ENCODE peak calls at places on chromosomes 16 and 17, in ten cellular contexts. M, B, E, T, Z, H, D, P, J and F are unnamed samples.

GRCh38 chr17:59421722-59422121 is 90.3 kb downstream of the YPEL2 start:
- DNase-seq in M (no peak), B (no peak), E (no peak), T (no peak), Z (no peak), H (no peak), D (no peak), P (no peak), J (no peak), F (no peak)

GRCh38 chr17:7538891-7539290 is 10.0 kb upstream of the TNFSF12 start:
- DNase-seq in M (no peak), B (no peak), E (no peak), T (no peak), Z (no peak), H (peak; percentile 80), D (no peak), P (no peak), J (no peak), F (no peak)

GRCh38 chr17:50684612-50685333 is 22.9 kb downstream of the ANKRD40 start:
- DNase-seq in M (peak; percentile 55), B (no peak), E (no peak), T (no peak), Z (no peak), H (no peak), D (no peak), P (no peak), J (peak; percentile 62), F (peak; percentile 71)

GRCh38 chr17:63529711-63530556 is 6.8 kb downstream of the KCNH6 start:
- DNase-seq in M (no peak), B (no peak), E (no peak), T (no peak), Z (no peak), H (no peak), D (no peak), P (no peak), J (peak; percentile 21), F (no peak)

GRCh38 chr17:80110927-80111701 is 9.7 kb downstream of the GAA start:
- DNase-seq in M (no peak), B (no peak), E (no peak), T (no peak), Z (no peak), H (no peak), D (no peak), P (no peak), J (no peak), F (peak; percentile 75)

GRCh38 chr16:31501226-31501965 is 6.8 kb downstream of the RUSF1 start:
- DNase-seq in M (no peak), B (no peak), E (no peak), T (no peak), Z (no peak), H (no peak), D (no peak), P (no peak), J (no peak), F (peak; percentile 6)

GRCh38 chr16:49884033-49884707 is 28.3 kb upstream of the ZNF423 start:
- DNase-seq in M (no peak), B (no peak), E (no peak), T (no peak), Z (no peak), H (no peak), D (no peak), P (no peak), J (no peak), F (no peak)

GRCh38 chr16:1323296-1324239 is 9.9 kb upstream of the BAIAP3 start:
- DNase-seq in M (no peak), B (no peak), E (no peak), T (no peak), Z (peak; percentile 46), H (no peak), D (peak; percentile 68), P (no peak), J (no peak), F (no peak)

GRCh38 chr17:82414548-82415281 is 3.4 kb upstream of the HEXD start:
- DNase-seq in M (peak; percentile 97), B (peak; percentile 75), E (peak; percentile 91), T (peak; percentile 80), Z (peak; percentile 56), H (peak; percentile 55), D (peak; percentile 60), P (peak; percentile 47), J (peak; percentile 64), F (peak; percentile 93)

GRCh38 chr17:1843947-1844346 is 14.1 kb downstream of the RPA1 start:
- DNase-seq in M (no peak), B (no peak), E (peak; percentile 5), T (no peak), Z (no peak), H (no peak), D (no peak), P (no peak), J (no peak), F (no peak)

GRCh38 chr16:24839347-24839972 is 6.3 kb upstream of the SLC5A11 start:
- DNase-seq in M (no peak), B (no peak), E (no peak), T (no peak), Z (no peak), H (no peak), D (no peak), P (no peak), J (no peak), F (no peak)

GRCh38 chr17:28133562-28133970 is 91.1 kb downstream of the NLK start:
- DNase-seq in M (no peak), B (no peak), E (no peak), T (no peak), Z (no peak), H (peak; percentile 86), D (no peak), P (no peak), J (no peak), F (no peak)

GRCh38 chr17:50834786-50835562 is 412 bp upstream of the WFIKKN2 start:
- DNase-seq in M (peak; percentile 52), B (no peak), E (peak; percentile 40), T (no peak), Z (no peak), H (peak; percentile 67), D (no peak), P (no peak), J (no peak), F (no peak)

GRCh38 chr17:43418441-43419374 is 19.9 kb downstream of the ARL4D start:
- DNase-seq in M (no peak), B (no peak), E (peak; percentile 35), T (peak; percentile 50), Z (peak; percentile 28), H (peak; percentile 94), D (no peak), P (no peak), J (peak; percentile 99), F (peak; percentile 91)

GRCh38 chr16:83924686-83925085 is 25.8 kb downstream of the MLYCD start:
- DNase-seq in M (no peak), B (no peak), E (no peak), T (no peak), Z (no peak), H (no peak), D (no peak), P (no peak), J (no peak), F (no peak)

GRCh38 chr16:4319454-4319853 is 3.6 kb downstream of the GLIS2 start:
- DNase-seq in M (no peak), B (peak; percentile 44), E (no peak), T (no peak), Z (no peak), H (no peak), D (no peak), P (peak; percentile 53), J (no peak), F (no peak)

GRCh38 chr16:11193494-11193893 is 62.5 kb downstream of the SOCS1 start:
- DNase-seq in M (no peak), B (no peak), E (no peak), T (no peak), Z (no peak), H (no peak), D (no peak), P (no peak), J (no peak), F (no peak)

GRCh38 chr16:21265104-21265825 is 12.8 kb downstream of the CRYM start:
- DNase-seq in M (no peak), B (no peak), E (no peak), T (no peak), Z (no peak), H (no peak), D (no peak), P (no peak), J (no peak), F (no peak)

GRCh38 chr17:18963126-18964017 is 11.4 kb downstream of the SLC5A10 start:
- DNase-seq in M (no peak), B (no peak), E (no peak), T (no peak), Z (no peak), H (no peak), D (no peak), P (no peak), J (no peak), F (no peak)

GRCh38 chr16:87638736-87639135 is 36.4 kb downstream of the JPH3 start:
- DNase-seq in M (no peak), B (no peak), E (no peak), T (no peak), Z (no peak), H (no peak), D (no peak), P (no peak), J (no peak), F (no peak)

GRCh38 chr17:50103252-50103651 is 8.1 kb downstream of the PDK2 start:
- DNase-seq in M (no peak), B (no peak), E (no peak), T (no peak), Z (no peak), H (no peak), D (no peak), P (no peak), J (no peak), F (no peak)

GRCh38 chr16:14119799-14120198 is 48.7 kb downstream of the MRTFB start:
- DNase-seq in M (no peak), B (no peak), E (no peak), T (no peak), Z (no peak), H (no peak), D (no peak), P (no peak), J (no peak), F (no peak)

GRCh38 chr16:82700541-82701240 is 73.9 kb downstream of the CDH13 start:
- DNase-seq in M (no peak), B (no peak), E (no peak), T (peak; percentile 28), Z (no peak), H (peak; percentile 69), D (no peak), P (no peak), J (no peak), F (no peak)